ENCODE peak calls at places on chromosomes 7 and 10, in four cellular contexts. One of them, this sample, is unnamed.

GRCh38 chr7:98418636-98419315 is 17.9 kb upstream of the BAIAP2L1 start:
- DNase-seq in cardiac fibroblast: peak
- DNase-seq in AG09309: peak
- DNase-seq in right cardiac atrium: no peak
- DNase-seq in this sample: peak

GRCh38 chr10:129466703-129467345 is at the start of gene MGMT:
- DNase-seq in cardiac fibroblast: peak
- DNase-seq in AG09309: peak
- DNase-seq in right cardiac atrium: peak
- DNase-seq in this sample: peak

GRCh38 chr7:157476201-157476600 is 139.4 kb downstream of the DNAJB6 start:
- DNase-seq in cardiac fibroblast: no peak
- DNase-seq in AG09309: no peak
- DNase-seq in right cardiac atrium: no peak
- DNase-seq in this sample: no peak

GRCh38 chr10:45373783-45374450 is at the start of gene ALOX5:
- DNase-seq in cardiac fibroblast: no peak
- DNase-seq in AG09309: no peak
- DNase-seq in right cardiac atrium: peak
- DNase-seq in this sample: no peak

GRCh38 chr10:28130267-28130666 is 131.4 kb upstream of the ODAD2 start:
- DNase-seq in cardiac fibroblast: peak
- DNase-seq in AG09309: peak
- DNase-seq in right cardiac atrium: no peak
- DNase-seq in this sample: no peak

GRCh38 chr7:123410273-123410928 is 124.0 kb downstream of the IQUB start:
- DNase-seq in cardiac fibroblast: peak
- DNase-seq in AG09309: no peak
- DNase-seq in right cardiac atrium: peak
- DNase-seq in this sample: no peak

GRCh38 chr7:6178273-6179029 is 94.0 kb downstream of the CYTH3 start:
- DNase-seq in cardiac fibroblast: no peak
- DNase-seq in AG09309: no peak
- DNase-seq in right cardiac atrium: peak
- DNase-seq in this sample: no peak

GRCh38 chr7:30888783-30889182 is 22.9 kb upstream of the AQP1 start:
- DNase-seq in cardiac fibroblast: peak
- DNase-seq in AG09309: peak
- DNase-seq in right cardiac atrium: peak
- DNase-seq in this sample: peak

GRCh38 chr7:24660541-24660940 is 87.3 kb downstream of the PALS2 start:
- DNase-seq in cardiac fibroblast: peak
- DNase-seq in AG09309: no peak
- DNase-seq in right cardiac atrium: no peak
- DNase-seq in this sample: no peak

GRCh38 chr7:51354897-51355296 is 38.3 kb upstream of the COBL start:
- DNase-seq in cardiac fibroblast: no peak
- DNase-seq in AG09309: no peak
- DNase-seq in right cardiac atrium: no peak
- DNase-seq in this sample: no peak

GRCh38 chr7:6284055-6284400 is 11.6 kb upstream of the CYTH3 start:
- DNase-seq in cardiac fibroblast: peak
- DNase-seq in AG09309: no peak
- DNase-seq in right cardiac atrium: no peak
- DNase-seq in this sample: peak

GRCh38 chr10:90587081-90587491 is 270.8 kb downstream of the HTR7 start:
- DNase-seq in cardiac fibroblast: peak
- DNase-seq in AG09309: no peak
- DNase-seq in right cardiac atrium: no peak
- DNase-seq in this sample: peak

GRCh38 chr7:3655635-3656034 is 354.6 kb downstream of the SDK1 start:
- DNase-seq in cardiac fibroblast: no peak
- DNase-seq in AG09309: no peak
- DNase-seq in right cardiac atrium: no peak
- DNase-seq in this sample: no peak

GRCh38 chr7:130384371-130384801 is 4.1 kb downstream of the CPA1 start:
- DNase-seq in cardiac fibroblast: no peak
- DNase-seq in AG09309: no peak
- DNase-seq in right cardiac atrium: no peak
- DNase-seq in this sample: no peak

GRCh38 chr7:70637726-70638125 is 494.2 kb upstream of the GALNT17 start:
- DNase-seq in cardiac fibroblast: no peak
- DNase-seq in AG09309: no peak
- DNase-seq in right cardiac atrium: no peak
- DNase-seq in this sample: no peak

GRCh38 chr7:57820477-57820876 is 370.5 kb downstream of the ZNF716 start:
- DNase-seq in cardiac fibroblast: no peak
- DNase-seq in AG09309: no peak
- DNase-seq in right cardiac atrium: no peak
- DNase-seq in this sample: no peak

GRCh38 chr10:100148353-100149211 is 37.2 kb downstream of the ERLIN1 start:
- DNase-seq in cardiac fibroblast: peak
- DNase-seq in AG09309: peak
- DNase-seq in right cardiac atrium: no peak
- DNase-seq in this sample: peak

GRCh38 chr10:27240891-27241639 is 468 bp upstream of the ACBD5 start:
- DNase-seq in cardiac fibroblast: peak
- DNase-seq in AG09309: no peak
- DNase-seq in right cardiac atrium: peak
- DNase-seq in this sample: no peak

GRCh38 chr7:27686315-27686714 is 23.6 kb upstream of the HIBADH start:
- DNase-seq in cardiac fibroblast: peak
- DNase-seq in AG09309: peak
- DNase-seq in right cardiac atrium: no peak
- DNase-seq in this sample: no peak

GRCh38 chr7:106354822-106355221 is 70.0 kb upstream of the NAMPT start:
- DNase-seq in cardiac fibroblast: no peak
- DNase-seq in AG09309: no peak
- DNase-seq in right cardiac atrium: no peak
- DNase-seq in this sample: no peak

GRCh38 chr10:68047554-68048327 is 27.3 kb downstream of the HERC4 start:
- DNase-seq in cardiac fibroblast: peak
- DNase-seq in AG09309: no peak
- DNase-seq in right cardiac atrium: no peak
- DNase-seq in this sample: no peak

GRCh38 chr7:108094933-108095710 is 35.0 kb downstream of the LAMB4 start:
- DNase-seq in cardiac fibroblast: peak
- DNase-seq in AG09309: peak
- DNase-seq in right cardiac atrium: no peak
- DNase-seq in this sample: peak

GRCh38 chr10:70954373-70954772 is 66.0 kb upstream of the PCBD1 start:
- DNase-seq in cardiac fibroblast: no peak
- DNase-seq in AG09309: no peak
- DNase-seq in right cardiac atrium: no peak
- DNase-seq in this sample: no peak

GRCh38 chr7:157657741-157658740 is 321.2 kb downstream of the DNAJB6 start:
- DNase-seq in cardiac fibroblast: no peak
- DNase-seq in AG09309: no peak
- DNase-seq in right cardiac atrium: no peak
- DNase-seq in this sample: no peak

GRCh38 chr7:71735961-71736556 is 604.1 kb downstream of the GALNT17 start:
- DNase-seq in cardiac fibroblast: peak
- DNase-seq in AG09309: peak
- DNase-seq in right cardiac atrium: no peak
- DNase-seq in this sample: peak

GRCh38 chr10:129808092-129808983 is 155.7 kb downstream of the EBF3 start:
- DNase-seq in cardiac fibroblast: no peak
- DNase-seq in AG09309: no peak
- DNase-seq in right cardiac atrium: no peak
- DNase-seq in this sample: no peak

GRCh38 chr7:25541064-25541463 is 312.8 kb upstream of the NPVF start:
- DNase-seq in cardiac fibroblast: no peak
- DNase-seq in AG09309: no peak
- DNase-seq in right cardiac atrium: peak
- DNase-seq in this sample: no peak

GRCh38 chr7:82017334-82017943 is 247.6 kb upstream of the HGF start:
- DNase-seq in cardiac fibroblast: peak
- DNase-seq in AG09309: no peak
- DNase-seq in right cardiac atrium: no peak
- DNase-seq in this sample: no peak

GRCh38 chr10:63630928-63631685 is 109.9 kb downstream of the REEP3 start:
- DNase-seq in cardiac fibroblast: no peak
- DNase-seq in AG09309: peak
- DNase-seq in right cardiac atrium: no peak
- DNase-seq in this sample: no peak

GRCh38 chr10:72557362-72557761 is 68.5 kb downstream of the MICU1 start:
- DNase-seq in cardiac fibroblast: peak
- DNase-seq in AG09309: peak
- DNase-seq in right cardiac atrium: no peak
- DNase-seq in this sample: no peak

GRCh38 chr10:16943301-16944080 is 126.3 kb upstream of the RSU1 start:
- DNase-seq in cardiac fibroblast: peak
- DNase-seq in AG09309: peak
- DNase-seq in right cardiac atrium: no peak
- DNase-seq in this sample: no peak

GRCh38 chr10:13905281-13905680 is 318.5 kb downstream of the PRPF18 start:
- DNase-seq in cardiac fibroblast: no peak
- DNase-seq in AG09309: no peak
- DNase-seq in right cardiac atrium: no peak
- DNase-seq in this sample: no peak

GRCh38 chr10:2980116-2980515 is 87.2 kb upstream of the PFKP start:
- DNase-seq in cardiac fibroblast: peak
- DNase-seq in AG09309: no peak
- DNase-seq in right cardiac atrium: no peak
- DNase-seq in this sample: no peak
- H3K4me3 ChIP-seq in cardiac fibroblast: no peak
- H3K4me3 ChIP-seq in AG09309: no peak
- H3K4me3 ChIP-seq in right cardiac atrium: no peak
- H3K4me3 ChIP-seq in this sample: no peak

GRCh38 chr10:125115409-125115808 is 45.0 kb downstream of the CTBP2 start:
- DNase-seq in cardiac fibroblast: no peak
- DNase-seq in AG09309: no peak
- DNase-seq in right cardiac atrium: peak
- DNase-seq in this sample: no peak

GRCh38 chr10:125112697-125113494 is 47.5 kb downstream of the CTBP2 start:
- DNase-seq in cardiac fibroblast: no peak
- DNase-seq in AG09309: no peak
- DNase-seq in right cardiac atrium: peak
- DNase-seq in this sample: no peak

GRCh38 chr10:125114761-125115391 is 45.5 kb downstream of the CTBP2 start:
- DNase-seq in cardiac fibroblast: no peak
- DNase-seq in AG09309: no peak
- DNase-seq in right cardiac atrium: peak
- DNase-seq in this sample: no peak

GRCh38 chr10:125116041-125116649 is 44.2 kb downstream of the CTBP2 start:
- DNase-seq in cardiac fibroblast: no peak
- DNase-seq in AG09309: no peak
- DNase-seq in right cardiac atrium: peak
- DNase-seq in this sample: no peak

DNA sequence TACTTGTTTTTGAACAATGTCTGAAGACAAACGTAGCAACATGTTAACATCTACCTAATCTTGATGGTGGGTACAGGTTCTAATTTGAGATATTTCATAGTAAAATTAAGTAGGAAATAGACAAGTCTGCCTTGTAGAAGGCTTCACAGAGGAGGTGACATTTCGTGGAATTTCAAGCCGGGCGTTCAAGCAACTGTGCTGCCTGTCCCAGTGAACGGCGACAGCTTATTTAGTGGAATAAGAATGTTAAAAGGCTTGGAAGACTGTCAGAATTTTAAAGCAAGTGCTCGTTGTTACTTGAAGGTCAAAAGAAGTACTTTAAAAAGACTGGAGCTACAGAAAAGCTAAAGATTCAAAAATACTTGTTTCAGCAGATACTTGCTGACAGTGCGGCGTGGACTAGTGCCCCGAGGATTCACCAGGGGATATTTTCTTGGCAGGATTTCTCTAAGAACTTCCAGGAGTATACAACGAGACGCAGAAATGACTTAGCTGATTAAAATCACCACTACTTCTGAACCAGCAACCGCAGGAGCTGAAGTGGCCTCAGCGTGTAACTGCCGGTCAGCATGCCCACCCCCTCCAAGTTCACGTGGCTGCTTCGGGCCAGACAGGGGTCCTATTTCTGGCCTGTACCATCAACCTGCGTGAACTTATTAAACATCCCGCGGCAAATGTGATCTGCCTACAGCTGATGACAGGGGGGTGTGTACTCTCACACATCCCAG is 46.5 kb downstream of the CTBP2 start:
- DNase-seq in cardiac fibroblast: peak
- DNase-seq in AG09309: peak
- DNase-seq in right cardiac atrium: peak
- DNase-seq in this sample: no peak
- H3K4me3 ChIP-seq in cardiac fibroblast: no peak
- H3K4me3 ChIP-seq in AG09309: no peak
- H3K4me3 ChIP-seq in right cardiac atrium: no peak
- H3K4me3 ChIP-seq in this sample: no peak

GRCh38 chr7:151845412-151846205 is 31.3 kb downstream of the PRKAG2 start:
- DNase-seq in cardiac fibroblast: no peak
- DNase-seq in AG09309: no peak
- DNase-seq in right cardiac atrium: no peak
- DNase-seq in this sample: no peak

GRCh38 chr7:151843181-151843580 is 33.7 kb downstream of the PRKAG2 start:
- DNase-seq in cardiac fibroblast: peak
- DNase-seq in AG09309: no peak
- DNase-seq in right cardiac atrium: no peak
- DNase-seq in this sample: no peak

GRCh38 chr7:151844828-151845200 is 32.1 kb downstream of the PRKAG2 start:
- DNase-seq in cardiac fibroblast: no peak
- DNase-seq in AG09309: no peak
- DNase-seq in right cardiac atrium: peak
- DNase-seq in this sample: no peak

GRCh38 chr7:151847136-151847535 is 29.8 kb downstream of the PRKAG2 start:
- DNase-seq in cardiac fibroblast: no peak
- DNase-seq in AG09309: no peak
- DNase-seq in right cardiac atrium: no peak
- DNase-seq in this sample: no peak

GRCh38 chr7:151844080-151844827 is 32.7 kb downstream of the PRKAG2 start:
- DNase-seq in cardiac fibroblast: peak
- DNase-seq in AG09309: peak
- DNase-seq in right cardiac atrium: no peak
- DNase-seq in this sample: no peak
- H3K4me3 ChIP-seq in cardiac fibroblast: no peak
- H3K4me3 ChIP-seq in AG09309: no peak
- H3K4me3 ChIP-seq in right cardiac atrium: no peak
- H3K4me3 ChIP-seq in this sample: no peak

DNA sequence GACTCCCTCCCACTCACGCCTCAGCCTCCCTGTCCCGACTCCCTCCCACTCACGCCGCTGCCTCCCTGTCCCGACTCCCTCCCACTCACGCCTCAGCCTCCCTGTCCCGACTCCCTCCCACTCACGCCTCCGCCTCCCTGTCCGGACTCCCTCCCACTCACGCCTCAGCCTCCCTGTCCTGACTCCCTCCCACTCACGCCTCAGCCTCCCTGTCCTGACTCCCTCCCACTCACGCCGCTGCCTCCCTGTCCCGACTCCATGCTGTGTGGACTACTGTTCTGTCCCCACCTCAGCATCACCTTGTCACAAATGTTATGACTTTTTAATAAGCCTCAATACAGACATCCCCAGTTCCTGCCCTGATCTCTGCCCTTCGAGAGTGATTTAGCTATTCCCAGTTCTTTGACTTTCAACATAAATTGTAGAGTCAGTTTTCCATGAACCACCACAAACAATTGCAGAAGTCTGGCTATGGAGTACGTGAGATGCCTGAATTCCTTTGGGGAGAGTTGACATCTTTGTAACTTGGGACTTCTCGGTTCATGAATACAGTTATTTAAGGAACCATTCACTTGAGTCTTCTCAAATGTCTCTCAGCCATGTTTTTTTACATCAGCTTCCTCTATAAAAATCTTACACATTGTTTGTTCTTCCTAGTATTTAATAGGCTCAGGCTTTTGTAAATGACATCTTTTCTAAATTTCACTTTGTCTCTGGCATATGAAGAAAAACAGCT is 71.9 kb downstream of the FOXL3 start:
- DNase-seq in cardiac fibroblast: no peak
- DNase-seq in AG09309: no peak
- DNase-seq in right cardiac atrium: peak
- DNase-seq in this sample: no peak
- H3K4me3 ChIP-seq in cardiac fibroblast: peak
- H3K4me3 ChIP-seq in AG09309: no peak
- H3K4me3 ChIP-seq in right cardiac atrium: peak
- H3K4me3 ChIP-seq in this sample: no peak